ENCODE peak calls at places on chromosomes 5 and 9, in six cellular contexts. Q is AG10803, D is pancreas, U is suprapubic skin, N is right atrium auricular region, J is type B pancreatic cell. A is an unnamed sample.

GRCh38 chr5:13745508-13745907 is 199.0 kb downstream of the DNAH5 start:
- DNase-seq in U (no peak), Q (peak; percentile 60), N (no peak), J (no peak), D (no peak), A (no peak)

GRCh38 chr9:6645153-6646027 is at the start of gene GLDC:
- DNase-seq in N (peak; percentile 59), D (peak; percentile 66), J (peak; percentile 71), U (no peak), Q (no peak), A (peak; percentile 79)

GRCh38 chr5:150409638-150410523 is 2.8 kb downstream of the CD74 start:
- DNase-seq in U (no peak), Q (peak; percentile 85), J (no peak), N (peak; percentile 85), D (peak; percentile 86), A (peak; percentile 92)

GRCh38 chr5:116360008-116360853 is 214.4 kb downstream of the SEMA6A start:
- DNase-seq in U (no peak), D (no peak), N (no peak), Q (peak; percentile 40), J (no peak), A (peak; percentile 64)

GRCh38 chr5:132190161-132190817 is 37.4 kb downstream of the P4HA2 start:
- DNase-seq in Q (peak; percentile 76), J (no peak), N (no peak), U (no peak), D (no peak), A (peak; percentile 70)

GRCh38 chr5:1341863-1342262 is 3.0 kb downstream of the CLPTM1L start:
- DNase-seq in U (no peak), J (no peak), Q (no peak), D (no peak), N (no peak), A (no peak)

GRCh38 chr5:9557696-9558095 is 11.8 kb upstream of the SEMA5A start:
- DNase-seq in U (no peak), D (no peak), N (no peak), Q (peak; percentile 15), J (no peak), A (no peak)

GRCh38 chr5:152638996-152639552 is 234.0 kb upstream of the NMUR2 start:
- DNase-seq in U (no peak), Q (peak; percentile 3), J (no peak), D (no peak), N (no peak), A (no peak)

GRCh38 chr9:129761901-129762359 is 9.1 kb upstream of the PTGES start:
- DNase-seq in D (no peak), N (no peak), J (no peak), U (no peak), Q (peak; percentile 92), A (peak; percentile 89)

GRCh38 chr5:80871541-80871961 is 88.6 kb upstream of the RASGRF2 start:
- DNase-seq in J (no peak), Q (peak; percentile 31), U (no peak), N (no peak), D (no peak), A (peak; percentile 48)

GRCh38 chr5:6710078-6710477 is 3.2 kb upstream of the TENT4A start:
- DNase-seq in Q (no peak), N (no peak), D (no peak), U (no peak), J (no peak), A (no peak)

GRCh38 chr5:82517544-82517943 is 239.4 kb upstream of the RPS23 start:
- DNase-seq in D (no peak), N (no peak), J (no peak), Q (no peak), U (no peak), A (no peak)
- TF ChIP-seq CTCF in D (no peak), N (no peak), J (no peak), Q (no peak), U (no peak), A (no peak)

GRCh38 chr5:57662991-57663390 is 180.4 kb upstream of the ACTBL2 start:
- DNase-seq in Q (peak; percentile 38), J (no peak), D (no peak), N (no peak), U (no peak), A (no peak)
- TF ChIP-seq CTCF in Q (peak; percentile 7), J (no peak), D (no peak), N (no peak), U (no peak), A (no peak)

GRCh38 chr9:32590476-32590875 is 17.5 kb upstream of the NDUFB6 start:
- DNase-seq in Q (no peak), N (no peak), D (no peak), U (no peak), J (no peak), A (no peak)

GRCh38 chr9:32587901-32588300 is 14.9 kb upstream of the NDUFB6 start:
- DNase-seq in Q (peak; percentile 52), N (no peak), U (no peak), J (no peak), D (no peak), A (no peak)

GRCh38 chr9:32584784-32585183 is 11.8 kb upstream of the NDUFB6 start:
- DNase-seq in J (no peak), N (no peak), D (no peak), U (no peak), Q (no peak), A (no peak)

GRCh38 chr9:32590898-32591297 is 17.9 kb upstream of the NDUFB6 start:
- DNase-seq in J (no peak), D (no peak), U (no peak), Q (no peak), N (no peak), A (no peak)

GRCh38 chr9:32589083-32589713 is 16.2 kb upstream of the NDUFB6 start:
- DNase-seq in N (no peak), U (no peak), Q (peak; percentile 58), J (no peak), D (no peak), A (peak; percentile 46)
- TF ChIP-seq CTCF in N (peak; percentile 59), U (no peak), Q (peak; percentile 71), J (peak; percentile 73), D (no peak), A (peak; percentile 57)

DNA sequence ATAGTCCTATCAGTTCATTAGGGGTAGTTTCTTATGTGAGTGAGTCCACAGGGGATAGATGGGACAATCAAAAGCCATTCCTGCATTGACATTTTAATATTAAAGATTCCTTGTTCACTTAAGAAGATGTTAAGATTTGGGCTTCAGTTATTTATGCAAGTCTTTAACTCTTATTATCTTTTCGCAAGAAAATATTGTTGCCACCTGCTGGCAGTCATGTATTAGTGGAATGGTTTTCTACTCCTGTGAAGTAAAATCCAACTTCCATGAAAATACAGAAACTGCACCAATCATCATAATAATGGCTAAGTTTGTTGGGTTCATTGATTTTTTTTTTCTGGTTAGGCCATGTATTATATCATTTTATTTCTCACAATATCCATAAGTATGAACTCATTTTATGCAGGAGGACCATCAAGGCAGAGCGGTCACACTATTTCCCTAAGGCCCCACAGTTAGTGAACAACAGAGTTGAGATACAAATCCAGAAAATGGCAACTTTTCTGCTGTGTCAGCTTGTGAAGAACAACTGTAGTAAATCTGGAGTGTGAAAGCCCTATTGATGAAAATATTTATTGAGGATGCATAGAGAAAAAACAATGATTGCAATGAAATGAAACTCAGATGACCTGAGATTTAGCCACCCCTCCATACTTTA is 88.5 kb upstream of the TXNDC8 start:
- DNase-seq in N (no peak), Q (peak; percentile 42), D (no peak), J (no peak), U (no peak), A (no peak)
- TF ChIP-seq CTCF in N (peak; percentile 28), Q (peak; percentile 51), D (no peak), J (peak; percentile 58), U (peak; percentile 10), A (peak; percentile 46)

GRCh38 chr9:33346564-33346963 is 55.8 kb downstream of the AQP7 start:
- DNase-seq in U (no peak), J (no peak), Q (peak; percentile 66), N (no peak), D (no peak), A (no peak)
- TF ChIP-seq CTCF in U (no peak), J (no peak), Q (no peak), N (no peak), D (no peak), A (no peak)

GRCh38 chr9:928363-929042 is 48.0 kb upstream of the DMRT3 start:
- DNase-seq in U (no peak), J (no peak), Q (no peak), N (no peak), D (no peak), A (peak; percentile 53)
- TF ChIP-seq CTCF in U (peak; percentile 31), J (peak; percentile 71), Q (peak; percentile 46), N (no peak), D (peak; percentile 37), A (peak; percentile 44)

A was measured in cardiac muscle cell.